ENCODE peak calls at places on chromosomes 12 and 14, in four cellular contexts. G, O, X and Z are unnamed samples.

GRCh38 chr12:5884285-5884684 is 60.8 kb downstream of the ANO2 start:
- DNase-seq in G (no peak), O (no peak), X (no peak), Z (no peak)

GRCh38 chr12:16369156-16369555 is 21.7 kb downstream of the MGST1 start:
- DNase-seq in G (no peak), O (no peak), X (no peak), Z (no peak)

GRCh38 chr12:131904346-131904745 is 9.9 kb downstream of the ULK1 start:
- DNase-seq in G (no peak), O (no peak), X (no peak), Z (no peak)

GRCh38 chr12:71694099-71694820 is 8.4 kb downstream of the TMEM19 start:
- DNase-seq in G (no peak), O (peak; percentile 79), X (no peak), Z (no peak)

GRCh38 chr12:69998922-69999321 is 173.9 kb downstream of the MYRFL start:
- DNase-seq in G (no peak), O (no peak), X (no peak), Z (no peak)

GRCh38 chr12:104974626-104975290 is 11.4 kb upstream of the NOPCHAP1 start:
- DNase-seq in G (no peak), O (peak; percentile 97), X (no peak), Z (no peak)

GRCh38 chr12:67410667-67411067 is 141.5 kb downstream of the CAND1 start:
- DNase-seq in G (no peak), O (no peak), X (no peak), Z (no peak)

GRCh38 chr14:93375673-93376156 is 28.7 kb downstream of the COX8C start:
- DNase-seq in G (no peak), O (peak; percentile 86), X (no peak), Z (no peak)

GRCh38 chr12:83939718-83940117 is 972.9 kb downstream of the SLC6A15 start:
- DNase-seq in G (no peak), O (no peak), X (no peak), Z (no peak)

GRCh38 chr14:69538766-69539165 is 35.9 kb downstream of the CCDC177 start:
- DNase-seq in G (no peak), O (no peak), X (no peak), Z (no peak)

GRCh38 chr12:132343294-132343972 is 14.0 kb upstream of the GALNT9 start:
- DNase-seq in G (no peak), O (no peak), X (no peak), Z (no peak)

GRCh38 chr14:24273422-24273998 is 2.1 kb upstream of the RABGGTA start:
- DNase-seq in G (no peak), O (no peak), X (no peak), Z (peak; percentile 60)

GRCh38 chr14:102938191-102938590 is 15.7 kb downstream of the AMN start:
- DNase-seq in G (no peak), O (no peak), X (no peak), Z (no peak)
- H3K36me3 ChIP-seq in G (peaks cover 6% of the 10 kb centered on the region), O (no peaks in the 10 kb centered on the region), X (peaks cover 3% of the 10 kb centered on the region), Z (peaks cover 4% of the 10 kb centered on the region)

DNA sequence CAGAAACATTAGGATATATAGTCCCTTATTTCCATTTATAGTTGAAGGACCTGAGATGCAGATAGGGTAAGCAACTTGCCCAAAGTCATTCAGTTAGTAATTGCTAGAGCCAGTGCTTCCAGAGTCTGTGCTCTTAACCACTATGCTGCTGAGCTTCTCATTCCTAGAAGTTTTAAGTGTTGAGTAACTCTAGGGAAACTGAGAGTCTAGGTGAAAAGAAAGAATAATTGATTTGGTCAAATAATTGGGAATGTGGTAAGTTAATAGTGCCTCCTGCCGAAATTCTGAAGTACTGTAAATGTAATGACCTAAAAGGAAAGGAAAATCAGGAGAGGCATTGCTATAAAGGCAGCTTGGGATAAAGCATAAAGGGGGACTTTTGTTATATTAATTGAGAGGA is 14.1 kb downstream of the PYROXD1 start:
- DNase-seq in G (no peak), O (no peak), X (no peak), Z (no peak)
- TF ChIP-seq SRF in G (no peak), O (no peak), X (no peak), Z (no peak)

DNA sequence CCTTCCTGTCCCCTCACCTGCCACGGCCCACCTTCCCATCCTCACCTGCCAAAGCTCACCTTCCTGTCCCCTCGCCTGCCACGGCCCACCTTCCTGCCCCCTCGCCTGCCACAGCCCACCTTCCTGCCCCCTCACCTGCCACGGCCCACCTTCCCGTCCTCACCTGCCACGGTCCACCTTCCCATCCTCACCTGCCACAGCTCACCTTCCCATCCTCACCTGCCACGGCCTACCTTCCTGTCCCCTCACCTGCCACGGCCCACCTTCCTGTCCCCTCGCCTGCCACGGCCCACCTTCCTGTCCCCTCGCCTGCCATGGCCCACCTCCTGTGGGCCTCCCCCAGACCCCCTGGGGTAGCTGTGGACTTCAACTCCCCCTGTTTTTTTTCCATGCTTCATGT is 48.8 kb upstream of the GPR68 start:
- DNase-seq in G (no peak), O (no peak), X (no peak), Z (no peak)
- H3K36me3 ChIP-seq in G (no peaks in the 10 kb centered on the region), O (peaks cover 45% of the 10 kb centered on the region), X (peaks cover 58% of the 10 kb centered on the region), Z (peaks cover 15% of the 10 kb centered on the region)

GRCh38 chr12:34600592-34601462 is 578.5 kb downstream of the ALG10 start:
- DNase-seq in G (no peak), O (no peak), X (no peak), Z (no peak)

GRCh38 chr12:34604227-34604626 is 581.9 kb downstream of the ALG10 start:
- DNase-seq in G (no peak), O (no peak), X (no peak), Z (no peak)

GRCh38 chr12:34603382-34604035 is 581.2 kb downstream of the ALG10 start:
- DNase-seq in G (no peak), O (no peak), X (no peak), Z (no peak)

GRCh38 chr12:34601689-34602088 is 579.4 kb downstream of the ALG10 start:
- DNase-seq in G (no peak), O (no peak), X (no peak), Z (no peak)

GRCh38 chr12:34602213-34602940 is 580.1 kb downstream of the ALG10 start:
- DNase-seq in G (no peak), O (no peak), X (no peak), Z (no peak)
- TF ChIP-seq SRF in G (no peak), O (no peak), X (no peak), Z (no peak)

GRCh38 chr12:14340371-14340770 is 25.1 kb upstream of the ATF7IP start:
- DNase-seq in G (no peak), O (no peak), X (no peak), Z (no peak)
- H3K36me3 ChIP-seq in G (no peaks in the 10 kb centered on the region), O (no peaks in the 10 kb centered on the region), X (no peaks in the 10 kb centered on the region), Z (no peaks in the 10 kb centered on the region)

DNA sequence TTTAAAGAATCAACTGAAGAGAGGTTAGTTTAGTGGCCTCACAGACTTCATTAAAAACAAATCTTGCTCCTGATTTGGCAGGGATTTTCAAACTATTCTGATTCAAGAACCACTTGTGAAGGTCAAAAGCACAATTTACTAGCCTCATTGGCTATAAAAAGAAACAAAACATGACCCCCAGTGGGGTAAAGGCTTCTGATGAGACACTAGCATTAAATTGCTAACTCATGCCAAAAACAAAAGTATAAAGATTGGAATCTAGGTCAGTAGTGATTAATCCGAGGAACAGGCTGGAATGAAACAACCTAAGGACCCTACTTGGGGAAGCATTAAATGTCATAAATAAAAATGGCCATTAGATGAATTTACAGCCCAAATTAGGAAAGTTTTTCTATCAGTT is 312.3 kb downstream of the PAWR start:
- DNase-seq in G (no peak), O (no peak), X (no peak), Z (no peak)
- TF ChIP-seq SRF in G (no peak), O (no peak), X (no peak), Z (no peak)

GRCh38 chr12:124451016-124451415 is 116.4 kb downstream of the NCOR2 start:
- DNase-seq in G (no peak), O (no peak), X (no peak), Z (no peak)

GRCh38 chr12:124450376-124450750 is 117.0 kb downstream of the NCOR2 start:
- DNase-seq in G (no peak), O (no peak), X (no peak), Z (no peak)

GRCh38 chr12:124449623-124450375 is 117.6 kb downstream of the NCOR2 start:
- DNase-seq in G (no peak), O (no peak), X (no peak), Z (no peak)

GRCh38 chr12:124452576-124453391 is 114.6 kb downstream of the NCOR2 start:
- DNase-seq in G (no peak), O (no peak), X (no peak), Z (no peak)

GRCh38 chr12:124451637-124452243 is 115.7 kb downstream of the NCOR2 start:
- DNase-seq in G (no peak), O (no peak), X (no peak), Z (no peak)
- H3K36me3 ChIP-seq in G (no peaks in the 10 kb centered on the region), O (peaks cover 8% of the 10 kb centered on the region), X (peaks cover 27% of the 10 kb centered on the region), Z (peaks cover 20% of the 10 kb centered on the region)

GRCh38 chr14:77142289-77142814 is 761 bp upstream of the ZDHHC22 start:
- DNase-seq in G (no peak), O (no peak), X (no peak), Z (no peak)

GRCh38 chr14:77140937-77141591 is 527 bp downstream of the ZDHHC22 start:
- DNase-seq in G (no peak), O (no peak), X (peak; percentile 28), Z (no peak)

GRCh38 chr14:77143071-77143470 is 1.5 kb upstream of the ZDHHC22 start:
- DNase-seq in G (no peak), O (no peak), X (no peak), Z (no peak)

GRCh38 chr14:77140343-77140936 is 1.2 kb downstream of the ZDHHC22 start:
- DNase-seq in G (no peak), O (no peak), X (no peak), Z (no peak)

DNA sequence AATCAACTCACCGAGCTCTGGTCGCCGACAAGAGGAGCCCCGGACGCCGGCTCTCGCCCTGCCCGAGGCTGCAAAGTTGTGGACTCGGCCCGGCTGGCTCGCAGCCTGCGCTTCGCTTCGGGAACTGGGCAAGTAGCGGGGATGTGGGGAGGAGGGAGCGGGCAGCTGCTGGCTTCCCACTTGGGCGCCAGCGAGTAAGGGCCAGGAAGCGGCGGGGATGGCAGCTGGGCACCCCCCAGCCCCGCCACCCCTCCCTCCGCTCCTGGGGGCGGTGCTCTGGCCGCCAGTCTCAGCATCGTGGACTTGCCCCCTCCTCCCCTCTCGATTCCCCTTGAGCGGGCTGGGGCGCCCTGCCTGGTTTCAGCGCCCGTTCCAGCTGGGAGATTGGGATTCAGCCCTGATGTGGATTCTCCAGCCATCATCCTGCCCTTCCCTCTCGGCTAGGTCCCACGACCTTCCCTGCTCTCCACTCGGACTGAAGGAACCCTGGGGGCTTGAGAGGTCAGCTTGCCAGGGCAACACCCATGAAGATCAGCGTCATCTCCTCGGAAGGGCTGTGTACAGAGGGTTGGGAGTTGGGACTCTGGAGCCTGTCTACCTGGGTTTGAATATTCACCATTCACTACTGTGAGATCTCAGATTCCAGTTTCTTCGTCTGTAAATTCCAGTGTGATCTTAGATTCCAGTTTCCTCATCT is at the start of gene ZDHHC22:
- DNase-seq in G (no peak), O (no peak), X (no peak), Z (no peak)
- TF ChIP-seq SRF in G (no peak), O (no peak), X (no peak), Z (no peak)

GRCh38 chr14:104715871-104716270 is 8.2 kb upstream of the ADSS1 start:
- DNase-seq in G (no peak), O (no peak), X (no peak), Z (no peak)
- H3K36me3 ChIP-seq in G (peaks cover 6% of the 10 kb centered on the region), O (no peaks in the 10 kb centered on the region), X (peaks cover 3% of the 10 kb centered on the region), Z (peaks cover 19% of the 10 kb centered on the region)